ENCODE peak calls at places on chromosomes 4 and X, in six cellular contexts. D is cardiac muscle cell, V is B cell, K is endothelial cell, R is fibroblast of the aortic adventitia, F is Calu3. C is an unnamed sample.

GRCh38 chr4:74628808-74629616 is 165.3 kb downstream of the BTC start:
- DNase-seq in R (no peak), V (no peak), K (no peak), F (no peak), D (no peak), C (no peak)

GRCh38 chr4:150476776-150477175 is 105.2 kb upstream of the MAB21L2 start:
- DNase-seq in K (no peak), R (no peak), V (no peak), D (no peak), F (no peak), C (no peak)

GRCh38 chr4:122953924-122954323 is 31.5 kb upstream of the NUDT6 start:
- DNase-seq in V (no peak), R (no peak), D (no peak), F (no peak), K (no peak), C (no peak)

GRCh38 chr4:15295421-15296162 is 132.2 kb upstream of the C1QTNF7 start:
- DNase-seq in D (no peak), K (no peak), R (no peak), F (no peak), V (no peak), C (no peak)

GRCh38 chrX:19912-20571 is 261.1 kb upstream of the PLCXD1 start:
- DNase-seq in D (no peak), K (no peak), R (no peak), F (peak), V (no peak), C (no peak)

GRCh38 chr4:148056879-148057278 is 325.0 kb downstream of the ARHGAP10 start:
- DNase-seq in V (peak), D (peak), F (peak), K (no peak), R (peak), C (peak)

GRCh38 chrX:130176354-130176776 is 4.6 kb downstream of the RAB33A start:
- DNase-seq in V (peak), K (no peak), R (no peak), F (no peak), D (no peak), C (peak)

GRCh38 chrX:74232859-74233258 is 71.1 kb upstream of the ZCCHC13 start:
- DNase-seq in R (peak), K (no peak), D (peak), F (peak), V (no peak), C (no peak)

GRCh38 chrX:11423362-11423818 is 130.2 kb downstream of the AMELX start:
- DNase-seq in F (peak), D (peak), R (peak), K (no peak), V (no peak), C (peak)

GRCh38 chr4:95124906-95125504 is 367.2 kb downstream of the BMPR1B start:
- DNase-seq in V (no peak), K (peak), F (peak), R (peak), D (peak), C (no peak)

GRCh38 chr4:19402666-19403065 is 849.0 kb upstream of the SLIT2 start:
- DNase-seq in V (no peak), R (peak), F (no peak), D (no peak), K (no peak), C (no peak)

GRCh38 chr4:154559931-154560801 is 2.6 kb upstream of the FGB start:
- DNase-seq in V (no peak), D (no peak), R (no peak), F (no peak), K (no peak), C (no peak)

GRCh38 chr4:40189997-40190396 is 6.8 kb upstream of the RHOH start:
- DNase-seq in K (no peak), D (no peak), F (no peak), R (no peak), V (no peak), C (no peak)

GRCh38 chr4:122827899-122828601 is 1.4 kb downstream of the FGF2 start:
- DNase-seq in D (peak), R (peak), V (peak), F (peak), K (peak), C (peak)

GRCh38 chr4:10063544-10064300 is 42.4 kb upstream of the SLC2A9 start:
- DNase-seq in F (peak), V (no peak), K (peak), R (peak), D (peak), C (no peak)

GRCh38 chr4:56976283-56976877 is 1.0 kb downstream of the NOA1 start:
- DNase-seq in D (peak), R (no peak), V (no peak), K (no peak), F (peak), C (peak)

GRCh38 chr4:95155759-95156451 is 392.9 kb downstream of the UNC5C start:
- DNase-seq in V (no peak), R (peak), D (peak), K (no peak), F (no peak), C (peak)

GRCh38 chr4:168796362-168797106 is 213.5 kb downstream of the CBR4 start:
- DNase-seq in V (no peak), R (peak), D (peak), K (no peak), F (no peak), C (no peak)

GRCh38 chr4:140861359-140862181 is 105.4 kb upstream of the TBC1D9 start:
- DNase-seq in K (peak), R (peak), F (peak), V (peak), D (peak), C (peak)

GRCh38 chr4:112664611-112665010 is 27.7 kb downstream of the LARP7 start:
- DNase-seq in K (no peak), V (no peak), F (no peak), D (no peak), R (no peak), C (no peak)

GRCh38 chrX:24493740-24494543 is 28.9 kb downstream of the PDK3 start:
- DNase-seq in F (no peak), D (no peak), V (no peak), R (no peak), K (no peak), C (no peak)

GRCh38 chrX:111071542-111072277 is 24.3 kb upstream of the PAK3 start:
- DNase-seq in F (no peak), D (no peak), K (no peak), R (no peak), V (no peak), C (no peak)

GRCh38 chr4:111501946-111502345 is 643.3 kb upstream of the FAM241A start:
- DNase-seq in R (no peak), K (no peak), F (no peak), V (no peak), D (no peak), C (no peak)

GRCh38 chrX:130896026-130896425 is 7.0 kb downstream of the ENOX2 start:
- DNase-seq in D (peak), F (no peak), R (peak), V (no peak), K (no peak), C (no peak)

GRCh38 chr4:145406970-145407369 is 74.7 kb upstream of the SMAD1 start:
- DNase-seq in K (no peak), V (no peak), D (peak), F (no peak), R (peak), C (no peak)

GRCh38 chr4:141238196-141238595 is 17.5 kb downstream of the ZNF330 start:
- DNase-seq in F (no peak), R (no peak), D (no peak), V (no peak), K (no peak), C (no peak)

GRCh38 chr4:164943192-164943591 is 34.3 kb downstream of the TRIM61 start:
- DNase-seq in K (no peak), F (no peak), D (no peak), V (no peak), R (no peak), C (no peak)

GRCh38 chr4:142358656-142359055 is 487.4 kb downstream of the INPP4B start:
- DNase-seq in F (no peak), D (no peak), V (no peak), R (no peak), K (no peak), C (no peak)

GRCh38 chrX:68532828-68533227 is 34.0 kb downstream of the YIPF6 start:
- DNase-seq in K (no peak), R (no peak), D (peak), V (no peak), F (no peak), C (no peak)

GRCh38 chr4:52638717-52639116 is 20.4 kb downstream of the USP46 start:
- DNase-seq in K (no peak), V (no peak), R (no peak), F (no peak), D (no peak), C (no peak)

DNA sequence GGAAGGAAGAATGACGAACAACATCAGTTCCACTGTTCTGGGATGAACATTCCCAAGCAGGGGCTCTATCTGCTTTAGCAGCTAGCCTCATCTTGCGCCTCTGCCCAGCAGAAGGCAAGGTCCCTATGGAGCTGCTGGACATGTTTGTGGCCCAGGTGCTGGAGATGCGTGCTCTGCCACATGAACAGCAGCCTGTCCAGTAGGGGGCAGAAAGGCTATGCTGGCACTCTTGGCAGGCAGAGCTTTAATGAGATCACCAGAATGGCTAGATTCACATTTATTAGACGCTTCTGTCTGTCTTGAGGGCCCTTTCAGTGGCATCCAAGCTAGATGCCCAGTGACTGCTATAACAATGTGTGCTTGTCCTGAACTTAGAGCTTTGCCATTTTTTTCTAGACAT is 1826.0 kb downstream of the STIM2 start:
- DNase-seq in K (peak), V (no peak), R (peak), F (no peak), D (peak), C (no peak)
- TF ChIP-seq CTCF in K (peak), V (no peak), R (peak), F (no peak), D (peak), C (peak)

GRCh38 chrX:50988649-50989048 is 78.1 kb downstream of the BMP15 start:
- DNase-seq in K (peak), V (no peak), D (peak), R (peak), F (peak), C (peak)
- TF ChIP-seq CTCF in K (peak), V (peak), D (peak), R (peak), F (no peak), C (peak)

DNA sequence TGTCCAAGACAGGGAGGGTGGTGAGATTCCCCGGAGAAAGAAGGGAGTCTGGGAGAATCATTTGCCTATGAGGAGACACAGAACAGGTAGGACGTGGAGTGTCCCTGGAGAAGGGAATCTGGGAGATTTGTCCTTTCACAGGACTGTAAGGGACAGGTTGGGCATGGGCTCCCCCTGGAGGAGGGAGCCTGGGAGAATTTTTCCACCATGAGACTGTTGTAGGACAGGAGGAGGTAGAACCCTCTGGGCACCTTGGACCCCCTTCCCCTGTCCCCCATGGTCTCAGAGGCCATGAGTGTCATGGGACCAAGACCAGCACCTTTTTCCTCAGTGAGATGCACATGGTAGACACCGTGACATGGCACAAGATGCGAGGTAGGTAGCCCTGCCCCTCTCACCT is 2.8 kb downstream of the PORCN start:
- DNase-seq in K (peak), D (no peak), F (peak), R (no peak), V (no peak), C (no peak)
- TF ChIP-seq CTCF in K (no peak), D (peak), F (peak), R (peak), V (no peak), C (no peak)

DNA sequence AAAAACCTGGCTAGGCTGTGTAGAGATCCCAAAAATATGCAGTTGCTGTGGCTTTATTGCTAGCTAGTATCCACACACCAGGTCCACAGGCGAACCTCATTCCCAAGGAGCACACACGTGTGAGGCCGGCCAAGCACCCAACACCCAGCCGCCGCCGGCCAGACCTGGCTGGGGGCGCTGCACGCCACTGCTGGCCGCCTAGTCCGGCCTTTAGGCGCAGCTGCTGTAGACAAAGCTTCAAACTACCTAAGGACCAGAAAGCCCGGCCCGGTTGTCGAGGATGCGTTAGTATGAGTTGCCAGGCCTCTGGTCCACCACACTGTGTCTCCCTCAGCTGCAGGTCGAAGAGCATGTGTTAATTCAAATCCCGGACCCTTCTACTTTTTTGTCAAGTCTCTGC is 3.1 kb downstream of the POU3F4 start:
- DNase-seq in F (no peak), V (no peak), D (no peak), R (no peak), K (peak), C (no peak)
- TF ChIP-seq CTCF in F (no peak), V (no peak), D (no peak), R (no peak), K (no peak), C (no peak)

DNA sequence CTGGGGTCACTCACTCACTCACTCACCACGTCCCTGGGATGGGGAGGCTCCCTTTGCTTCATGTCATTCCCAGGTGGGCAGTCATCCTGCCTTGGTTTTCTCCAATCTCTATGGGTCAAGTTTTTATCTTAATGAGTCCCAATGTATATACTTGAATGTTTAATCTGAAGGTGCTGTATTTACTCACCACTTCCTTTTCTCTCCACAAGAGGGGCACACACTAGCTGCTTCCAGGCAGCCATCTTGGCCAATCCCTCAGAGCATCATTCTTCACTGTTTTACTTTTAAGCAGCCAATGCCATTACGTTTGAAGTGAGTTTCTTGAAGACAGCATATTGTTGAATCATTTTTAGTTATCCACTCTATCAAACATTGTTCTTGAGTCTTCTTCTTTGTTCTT is 153.4 kb upstream of the ARSJ start:
- DNase-seq in D (peak), K (no peak), R (no peak), F (no peak), V (no peak), C (no peak)
- TF ChIP-seq CTCF in D (peak), K (peak), R (peak), F (no peak), V (peak), C (no peak)

DNA sequence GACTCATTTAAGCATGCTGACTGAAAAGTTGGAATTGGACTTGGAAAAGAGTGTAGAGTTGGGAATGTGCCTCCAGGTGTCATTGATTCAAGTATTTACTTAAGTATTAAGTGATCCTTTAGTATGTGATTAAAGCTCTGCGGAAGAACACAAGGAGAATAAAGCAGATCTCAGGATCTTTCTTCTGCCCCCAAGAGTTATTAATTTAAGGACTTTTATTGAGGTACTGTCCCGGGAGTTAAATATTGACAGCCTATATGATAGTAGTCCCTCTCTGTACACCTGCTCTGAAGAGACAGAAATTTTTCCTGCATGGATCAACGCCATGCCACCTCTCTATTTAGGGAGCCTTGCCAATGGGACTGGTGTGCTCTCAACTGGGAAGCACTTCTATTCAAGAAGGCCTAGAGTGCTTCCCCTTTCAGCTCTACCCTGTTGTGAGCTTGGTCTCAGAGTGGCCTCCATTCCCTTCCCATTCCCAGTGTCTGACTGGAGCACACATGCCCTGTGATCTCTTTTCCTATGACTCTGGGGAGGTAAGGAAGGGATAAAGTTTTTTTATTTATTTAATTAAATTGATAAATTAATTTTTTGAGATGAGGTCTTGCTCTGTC is 75.9 kb downstream of the SHISA3 start:
- DNase-seq in D (no peak), K (no peak), F (no peak), R (no peak), V (no peak), C (no peak)
- TF ChIP-seq CTCF in D (no peak), K (no peak), F (no peak), R (no peak), V (no peak), C (no peak)

GRCh38 chr4:786861-787300 is 39.0 kb downstream of the CPLX1 start:
- DNase-seq in D (no peak), K (no peak), F (peak), R (no peak), V (no peak), C (no peak)
- TF ChIP-seq CTCF in D (peak), K (no peak), F (peak), R (no peak), V (no peak), C (no peak)

C was measured in GM13976.